ENCODE peak calls at places on chromosomes 2 and 18, in nine cellular contexts. K, P, G, F, M, W, V, Z and H are unnamed samples.

GRCh38 chr2:148298201-148298600 is 277.3 kb downstream of the MBD5 start:
- DNase-seq in K (no peak), P (peak; percentile 16), G (no peak), F (no peak), M (no peak), W (no peak), V (no peak), Z (no peak), H (no peak)

GRCh38 chr2:30366199-30366691 is 80.8 kb upstream of the LCLAT1 start:
- DNase-seq in K (no peak), P (peak; percentile 68), G (peak; percentile 43), F (no peak), M (no peak), W (peak; percentile 54), V (no peak), Z (no peak), H (no peak)

GRCh38 chr2:200585730-200586643 is at the start of gene AOX1:
- DNase-seq in K (no peak), P (peak; percentile 45), G (no peak), F (peak; percentile 14), M (peak; percentile 57), W (peak; percentile 63), V (peak; percentile 92), Z (no peak), H (peak; percentile 79)

GRCh38 chr2:222241054-222241453 is 57.7 kb downstream of the PAX3 start:
- DNase-seq in K (no peak), P (no peak), G (no peak), F (no peak), M (no peak), W (no peak), V (no peak), Z (peak; percentile 68), H (peak; percentile 44)

GRCh38 chr18:59564516-59564915 is 132.7 kb downstream of the CCBE1 start:
- DNase-seq in K (no peak), P (no peak), G (no peak), F (no peak), M (no peak), W (no peak), V (no peak), Z (no peak), H (no peak)

GRCh38 chr18:79695269-79695668 is 15.7 kb downstream of the CTDP1 start:
- DNase-seq in K (no peak), P (peak; percentile 52), G (no peak), F (no peak), M (no peak), W (no peak), V (peak; percentile 67), Z (no peak), H (no peak)

GRCh38 chr2:123514808-123515207 is 510.3 kb upstream of the CNTNAP5 start:
- DNase-seq in K (no peak), P (no peak), G (no peak), F (no peak), M (no peak), W (no peak), V (no peak), Z (no peak), H (no peak)

GRCh38 chr18:7980136-7980535 is 413.0 kb downstream of the PTPRM start:
- DNase-seq in K (no peak), P (no peak), G (no peak), F (no peak), M (no peak), W (no peak), V (no peak), Z (no peak), H (no peak)

GRCh38 chr2:191637182-191638078 is 40.5 kb upstream of the NABP1 start:
- DNase-seq in K (no peak), P (peak; percentile 71), G (no peak), F (no peak), M (no peak), W (no peak), V (no peak), Z (no peak), H (no peak)

GRCh38 chr2:30421551-30422436 is 25.3 kb upstream of the LCLAT1 start:
- DNase-seq in K (no peak), P (peak; percentile 84), G (no peak), F (peak; percentile 15), M (peak; percentile 35), W (peak; percentile 67), V (no peak), Z (peak; percentile 20), H (peak; percentile 46)

GRCh38 chr2:240166761-240167587 is 26.5 kb upstream of the OTOS start:
- DNase-seq in K (no peak), P (no peak), G (no peak), F (no peak), M (no peak), W (no peak), V (peak; percentile 74), Z (no peak), H (no peak)

GRCh38 chr2:70988726-70989648 is 5.7 kb downstream of the TEX261 start:
- DNase-seq in K (no peak), P (no peak), G (no peak), F (no peak), M (no peak), W (no peak), V (no peak), Z (no peak), H (no peak)